ENCODE peak calls at places on chromosomes 2 and 18, in five cellular contexts. One of them, this sample, is unnamed.

GRCh38 chr2:240205348-240205747 is 64.9 kb upstream of the OTOS start:
- DNase-seq in NCI-H1105 treated with DMSO at 0.1 percent for 48 hours: no peak
- DNase-seq in esophagus squamous epithelium: no peak
- DNase-seq in transverse colon: no peak
- DNase-seq in anterior cingulate cortex: no peak
- DNase-seq in this sample: no peak

GRCh38 chr2:144479138-144479537 is 40.8 kb downstream of the ZEB2 start:
- DNase-seq in transverse colon: no peak
- DNase-seq in esophagus squamous epithelium: no peak
- DNase-seq in anterior cingulate cortex: no peak
- DNase-seq in NCI-H1105 treated with DMSO at 0.1 percent for 48 hours: no peak
- DNase-seq in this sample: no peak

GRCh38 chr2:207165121-207166038 is at the start of gene KLF7:
- DNase-seq in NCI-H1105 treated with DMSO at 0.1 percent for 48 hours: peak
- DNase-seq in transverse colon: peak
- DNase-seq in esophagus squamous epithelium: peak
- DNase-seq in anterior cingulate cortex: peak
- DNase-seq in this sample: peak

GRCh38 chr2:42764096-42764495 is at the start of gene OXER1:
- DNase-seq in esophagus squamous epithelium: no peak
- DNase-seq in anterior cingulate cortex: no peak
- DNase-seq in NCI-H1105 treated with DMSO at 0.1 percent for 48 hours: no peak
- DNase-seq in transverse colon: no peak
- DNase-seq in this sample: no peak

GRCh38 chr2:240875228-240876034 is 6.8 kb downstream of the AGXT start:
- DNase-seq in anterior cingulate cortex: no peak
- DNase-seq in esophagus squamous epithelium: no peak
- DNase-seq in transverse colon: no peak
- DNase-seq in NCI-H1105 treated with DMSO at 0.1 percent for 48 hours: no peak
- DNase-seq in this sample: no peak

GRCh38 chr2:23423873-23424680 is 39.1 kb downstream of the KLHL29 start:
- DNase-seq in transverse colon: no peak
- DNase-seq in anterior cingulate cortex: no peak
- DNase-seq in NCI-H1105 treated with DMSO at 0.1 percent for 48 hours: no peak
- DNase-seq in esophagus squamous epithelium: no peak
- DNase-seq in this sample: no peak

GRCh38 chr2:18149660-18150246 is 271.3 kb downstream of the KCNS3 start:
- DNase-seq in transverse colon: no peak
- DNase-seq in anterior cingulate cortex: no peak
- DNase-seq in NCI-H1105 treated with DMSO at 0.1 percent for 48 hours: peak
- DNase-seq in esophagus squamous epithelium: no peak
- DNase-seq in this sample: no peak

GRCh38 chr2:197273485-197273884 is 37.1 kb downstream of the ANKRD44 start:
- DNase-seq in anterior cingulate cortex: no peak
- DNase-seq in NCI-H1105 treated with DMSO at 0.1 percent for 48 hours: peak
- DNase-seq in transverse colon: no peak
- DNase-seq in esophagus squamous epithelium: no peak
- DNase-seq in this sample: no peak

GRCh38 chr2:119517433-119517832 is 6.8 kb downstream of the SCTR start:
- DNase-seq in transverse colon: peak
- DNase-seq in esophagus squamous epithelium: no peak
- DNase-seq in anterior cingulate cortex: no peak
- DNase-seq in NCI-H1105 treated with DMSO at 0.1 percent for 48 hours: peak
- DNase-seq in this sample: no peak

GRCh38 chr2:170025223-170025622 is 152.7 kb upstream of the MYO3B start:
- DNase-seq in anterior cingulate cortex: no peak
- DNase-seq in transverse colon: no peak
- DNase-seq in NCI-H1105 treated with DMSO at 0.1 percent for 48 hours: no peak
- DNase-seq in esophagus squamous epithelium: no peak
- DNase-seq in this sample: no peak

GRCh38 chr2:24382363-24383021 is 22.2 kb upstream of the ITSN2 start:
- DNase-seq in NCI-H1105 treated with DMSO at 0.1 percent for 48 hours: peak
- DNase-seq in esophagus squamous epithelium: no peak
- DNase-seq in transverse colon: peak
- DNase-seq in anterior cingulate cortex: no peak
- DNase-seq in this sample: peak

GRCh38 chr2:242085941-242086621 is 216.6 kb downstream of the RTP5 start:
- DNase-seq in esophagus squamous epithelium: no peak
- DNase-seq in anterior cingulate cortex: no peak
- DNase-seq in transverse colon: peak
- DNase-seq in NCI-H1105 treated with DMSO at 0.1 percent for 48 hours: no peak
- DNase-seq in this sample: no peak

GRCh38 chr2:100114011-100114433 is 28.4 kb downstream of the AFF3 start:
- DNase-seq in anterior cingulate cortex: no peak
- DNase-seq in esophagus squamous epithelium: no peak
- DNase-seq in transverse colon: no peak
- DNase-seq in NCI-H1105 treated with DMSO at 0.1 percent for 48 hours: no peak
- DNase-seq in this sample: no peak

GRCh38 chr2:219186754-219187456 is 8.8 kb downstream of the RETREG2 start:
- DNase-seq in NCI-H1105 treated with DMSO at 0.1 percent for 48 hours: no peak
- DNase-seq in transverse colon: no peak
- DNase-seq in esophagus squamous epithelium: no peak
- DNase-seq in anterior cingulate cortex: no peak
- DNase-seq in this sample: no peak

GRCh38 chr2:25379535-25379934 is 37.8 kb upstream of the DNMT3A start:
- DNase-seq in NCI-H1105 treated with DMSO at 0.1 percent for 48 hours: no peak
- DNase-seq in anterior cingulate cortex: no peak
- DNase-seq in transverse colon: no peak
- DNase-seq in esophagus squamous epithelium: no peak
- DNase-seq in this sample: no peak

GRCh38 chr2:173175222-173175621 is 99.6 kb downstream of the MAP3K20 start:
- DNase-seq in transverse colon: no peak
- DNase-seq in anterior cingulate cortex: no peak
- DNase-seq in NCI-H1105 treated with DMSO at 0.1 percent for 48 hours: no peak
- DNase-seq in esophagus squamous epithelium: no peak
- DNase-seq in this sample: no peak

GRCh38 chr2:24948506-24948905 is 23.2 kb downstream of the DNAJC27 start:
- DNase-seq in NCI-H1105 treated with DMSO at 0.1 percent for 48 hours: no peak
- DNase-seq in transverse colon: no peak
- DNase-seq in esophagus squamous epithelium: no peak
- DNase-seq in anterior cingulate cortex: no peak
- DNase-seq in this sample: no peak

GRCh38 chr2:86788881-86789686 is 1.6 kb downstream of the CD8A start:
- DNase-seq in transverse colon: no peak
- DNase-seq in esophagus squamous epithelium: no peak
- DNase-seq in NCI-H1105 treated with DMSO at 0.1 percent for 48 hours: peak
- DNase-seq in anterior cingulate cortex: no peak
- DNase-seq in this sample: no peak

GRCh38 chr2:73339171-73339678 is 45.9 kb upstream of the EGR4 start:
- DNase-seq in NCI-H1105 treated with DMSO at 0.1 percent for 48 hours: no peak
- DNase-seq in anterior cingulate cortex: no peak
- DNase-seq in transverse colon: no peak
- DNase-seq in esophagus squamous epithelium: no peak
- DNase-seq in this sample: no peak

GRCh38 chr2:9156483-9156882 is 50.1 kb upstream of the ASAP2 start:
- DNase-seq in transverse colon: no peak
- DNase-seq in esophagus squamous epithelium: no peak
- DNase-seq in anterior cingulate cortex: no peak
- DNase-seq in NCI-H1105 treated with DMSO at 0.1 percent for 48 hours: no peak
- DNase-seq in this sample: no peak

GRCh38 chr2:160087854-160088745 is 25.7 kb upstream of the PLA2R1 start:
- DNase-seq in esophagus squamous epithelium: no peak
- DNase-seq in NCI-H1105 treated with DMSO at 0.1 percent for 48 hours: no peak
- DNase-seq in anterior cingulate cortex: no peak
- DNase-seq in transverse colon: no peak
- DNase-seq in this sample: no peak

GRCh38 chr2:160719116-160719515 is 225.5 kb upstream of the RBMS1 start:
- DNase-seq in anterior cingulate cortex: no peak
- DNase-seq in NCI-H1105 treated with DMSO at 0.1 percent for 48 hours: no peak
- DNase-seq in transverse colon: no peak
- DNase-seq in esophagus squamous epithelium: no peak
- DNase-seq in this sample: no peak

GRCh38 chr2:86314125-86314524 is 23.3 kb downstream of the REEP1 start:
- DNase-seq in esophagus squamous epithelium: no peak
- DNase-seq in anterior cingulate cortex: no peak
- DNase-seq in transverse colon: no peak
- DNase-seq in NCI-H1105 treated with DMSO at 0.1 percent for 48 hours: no peak
- DNase-seq in this sample: no peak

GRCh38 chr2:138997849-138998517 is 217.8 kb upstream of the NXPH2 start:
- DNase-seq in transverse colon: no peak
- DNase-seq in anterior cingulate cortex: no peak
- DNase-seq in esophagus squamous epithelium: no peak
- DNase-seq in NCI-H1105 treated with DMSO at 0.1 percent for 48 hours: no peak
- DNase-seq in this sample: no peak

GRCh38 chr18:25164211-25164836 is 187.6 kb downstream of the ZNF521 start:
- DNase-seq in NCI-H1105 treated with DMSO at 0.1 percent for 48 hours: no peak
- DNase-seq in esophagus squamous epithelium: no peak
- DNase-seq in transverse colon: no peak
- DNase-seq in anterior cingulate cortex: no peak
- DNase-seq in this sample: no peak

GRCh38 chr18:9705183-9705864 is 2.8 kb upstream of the RAB31 start:
- DNase-seq in anterior cingulate cortex: no peak
- DNase-seq in transverse colon: no peak
- DNase-seq in esophagus squamous epithelium: no peak
- DNase-seq in NCI-H1105 treated with DMSO at 0.1 percent for 48 hours: no peak
- DNase-seq in this sample: peak

GRCh38 chr18:24990548-24991219 is 361.3 kb downstream of the ZNF521 start:
- DNase-seq in esophagus squamous epithelium: no peak
- DNase-seq in transverse colon: no peak
- DNase-seq in anterior cingulate cortex: no peak
- DNase-seq in NCI-H1105 treated with DMSO at 0.1 percent for 48 hours: no peak
- DNase-seq in this sample: no peak

GRCh38 chr2:95315801-95316411 is 18.8 kb downstream of the KCNIP3 start:
- DNase-seq in anterior cingulate cortex: no peak
- DNase-seq in NCI-H1105 treated with DMSO at 0.1 percent for 48 hours: no peak
- DNase-seq in transverse colon: no peak
- DNase-seq in esophagus squamous epithelium: no peak
- DNase-seq in this sample: no peak

GRCh38 chr2:211867845-211868361 is 670.7 kb downstream of the ERBB4 start:
- DNase-seq in transverse colon: no peak
- DNase-seq in NCI-H1105 treated with DMSO at 0.1 percent for 48 hours: no peak
- DNase-seq in anterior cingulate cortex: no peak
- DNase-seq in esophagus squamous epithelium: no peak
- DNase-seq in this sample: no peak

GRCh38 chr2:186919272-186919671 is 70.3 kb upstream of the ZSWIM2 start:
- DNase-seq in transverse colon: no peak
- DNase-seq in esophagus squamous epithelium: no peak
- DNase-seq in NCI-H1105 treated with DMSO at 0.1 percent for 48 hours: no peak
- DNase-seq in anterior cingulate cortex: no peak
- DNase-seq in this sample: no peak

GRCh38 chr2:231425811-231426703 is 30.5 kb downstream of the B3GNT7 start:
- DNase-seq in transverse colon: no peak
- DNase-seq in anterior cingulate cortex: no peak
- DNase-seq in esophagus squamous epithelium: no peak
- DNase-seq in NCI-H1105 treated with DMSO at 0.1 percent for 48 hours: no peak
- DNase-seq in this sample: no peak

GRCh38 chr2:27807476-27807875 is 36.0 kb downstream of the MRPL33 start:
- DNase-seq in transverse colon: peak
- DNase-seq in NCI-H1105 treated with DMSO at 0.1 percent for 48 hours: peak
- DNase-seq in esophagus squamous epithelium: no peak
- DNase-seq in anterior cingulate cortex: no peak
- DNase-seq in this sample: no peak

This sample was measured in ascending aorta.